ENCODE peak calls at places on chromosomes 12 and 14, in five cellular contexts. N is CD4-positive, CD25-positive, alpha-beta regulatory T cell; J is DND-41; A is upper lobe of left lung; X is aorta. U is an unnamed sample.

GRCh38 chr12:129693731-129694130 is 210.1 kb downstream of the TMEM132D start:
- ATAC-seq in N (no peak), J (no peak), A (no peak), X (no peak), U (no peak)

GRCh38 chr14:98704441-98704840 is 567.6 kb downstream of the BCL11B start:
- ATAC-seq in N (peak; percentile 62), J (peak; percentile 92), A (no peak), X (no peak), U (no peak)

GRCh38 chr12:96623155-96623554 is 133.8 kb downstream of the CFAP54 start:
- ATAC-seq in N (no peak), J (no peak), A (no peak), X (no peak), U (no peak)

GRCh38 chr12:39277416-39277815 is 165.5 kb downstream of the KIF21A start:
- ATAC-seq in N (no peak), J (no peak), A (no peak), X (no peak), U (no peak)

GRCh38 chr14:83632375-83632774 is 1897.6 kb upstream of the FLRT2 start:
- ATAC-seq in N (no peak), J (no peak), A (no peak), X (no peak), U (no peak)

GRCh38 chr14:94029671-94030203 is 3.6 kb downstream of the OTUB2 start:
- ATAC-seq in N (no peak), J (no peak), A (no peak), X (no peak), U (no peak)

GRCh38 chr14:70692210-70692609 is 50.5 kb downstream of the TTC9 start:
- ATAC-seq in N (no peak), J (no peak), A (peak; percentile 78), X (no peak), U (peak; percentile 7)

GRCh38 chr14:23566782-23567185 is 807 bp downstream of the AP1G2 start:
- ATAC-seq in N (no peak), J (no peak), A (peak; percentile 21), X (peak; percentile 45), U (no peak)

GRCh38 chr14:54362759-54363437 is 33.9 kb upstream of the CDKN3 start:
- ATAC-seq in N (no peak), J (no peak), A (no peak), X (no peak), U (no peak)

GRCh38 chr12:47276253-47277070 is 196.7 kb upstream of the AMIGO2 start:
- ATAC-seq in N (peak; percentile 98), J (peak; percentile 99), A (peak; percentile 75), X (no peak), U (peak; percentile 76)

GRCh38 chr14:71720978-71721624 is 211.1 kb upstream of the RGS6 start:
- ATAC-seq in N (no peak), J (peak; percentile 81), A (peak; percentile 75), X (peak; percentile 74), U (no peak)

GRCh38 chr12:74906224-74906623 is 303.4 kb downstream of the KCNC2 start:
- ATAC-seq in N (no peak), J (no peak), A (no peak), X (no peak), U (no peak)

GRCh38 chr12:76010732-76011458 is 20.7 kb downstream of the PHLDA1 start:
- ATAC-seq in N (no peak), J (no peak), A (no peak), X (no peak), U (no peak)

GRCh38 chr14:35944847-35945246 is 118.7 kb downstream of the BRMS1L start:
- ATAC-seq in N (no peak), J (no peak), A (no peak), X (no peak), U (no peak)

DNA sequence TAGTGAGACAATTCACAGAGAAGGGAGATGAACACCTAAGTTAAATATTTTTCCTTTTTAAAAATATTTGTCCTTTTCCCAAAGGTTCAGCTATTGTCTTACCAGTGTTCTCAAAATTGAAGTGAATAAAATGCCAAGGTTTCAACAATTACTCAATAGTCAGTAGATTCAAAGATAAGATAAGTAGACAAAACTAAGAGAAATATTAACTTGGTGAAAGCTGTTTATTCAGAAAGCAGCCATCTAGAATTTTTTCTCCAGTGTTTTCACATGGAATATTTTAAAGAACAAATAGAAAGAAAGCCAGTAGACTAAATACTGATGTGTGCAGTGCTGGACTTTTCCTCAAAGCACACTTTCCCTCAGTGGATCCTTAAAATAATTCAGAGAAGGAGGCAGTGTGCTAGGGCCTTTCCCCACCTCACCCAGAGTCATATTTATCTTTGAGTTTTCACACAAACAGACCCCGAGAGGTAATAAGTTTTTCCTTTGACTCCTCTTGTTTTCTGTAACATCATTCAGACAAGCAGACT is 144.5 kb upstream of the PLEKHG7 start:
- ATAC-seq in N (no peak), J (no peak), A (no peak), X (no peak), U (no peak)
- H3K4me3 ChIP-seq in N (peak overlapping the region; percentile 11), J (no peak overlapping the region), A (no peak overlapping the region), X (no peak overlapping the region), U (no peak overlapping the region)

GRCh38 chr12:101455685-101456084 is 19.5 kb upstream of the SPIC start:
- ATAC-seq in N (peak; percentile 68), J (peak; percentile 97), A (peak; percentile 12), X (no peak), U (no peak)
- H3K4me3 ChIP-seq in N (peak overlapping the region; percentile 27), J (no peak overlapping the region), A (no peak overlapping the region), X (no peak overlapping the region), U (no peak overlapping the region)

GRCh38 chr14:56046999-56047398 is 71.2 kb upstream of the PELI2 start:
- ATAC-seq in N (no peak), J (no peak), A (no peak), X (no peak), U (no peak)

GRCh38 chr14:56044196-56044595 is 74.0 kb upstream of the PELI2 start:
- ATAC-seq in N (no peak), J (no peak), A (no peak), X (no peak), U (no peak)

DNA sequence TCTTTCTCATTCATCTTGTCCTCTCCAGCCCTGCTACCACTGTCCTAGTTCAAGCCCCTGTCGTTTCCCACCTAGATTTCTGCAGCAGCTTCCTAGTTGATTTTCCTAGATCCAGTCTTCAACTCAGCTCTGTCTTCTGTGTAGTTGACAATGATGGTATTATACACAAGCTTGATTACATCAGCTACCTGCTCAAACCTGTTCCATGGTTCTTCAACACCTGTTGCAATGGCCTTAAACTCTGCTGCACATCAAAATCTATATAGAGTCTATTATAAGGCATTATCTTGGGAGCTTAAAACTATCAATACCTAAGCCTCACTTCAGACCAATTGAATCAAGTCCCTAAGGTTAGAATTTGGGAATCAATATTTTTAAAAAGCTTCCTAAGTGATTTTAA is 71.7 kb upstream of the PELI2 start:
- ATAC-seq in N (no peak), J (no peak), A (no peak), X (no peak), U (no peak)
- H3K4me3 ChIP-seq in N (no peak overlapping the region), J (no peak overlapping the region), A (no peak overlapping the region), X (no peak overlapping the region), U (no peak overlapping the region)

GRCh38 chr12:70408004-70408790 is 42.1 kb downstream of the KCNMB4 start:
- ATAC-seq in N (no peak), J (no peak), A (no peak), X (no peak), U (no peak)
- H3K4me3 ChIP-seq in N (no peak overlapping the region), J (no peak overlapping the region), A (no peak overlapping the region), X (no peak overlapping the region), U (no peak overlapping the region)

GRCh38 chr14:101358320-101358569 is 203.1 kb upstream of the DIO3 start:
- ATAC-seq in N (no peak), J (peak; percentile 19), A (no peak), X (no peak), U (no peak)
- H3K4me3 ChIP-seq in N (no peak overlapping the region), J (no peak overlapping the region), A (no peak overlapping the region), X (no peak overlapping the region), U (no peak overlapping the region)

GRCh38 chr14:66119805-66120204 is 366.4 kb upstream of the CCDC196 start:
- ATAC-seq in N (no peak), J (no peak), A (no peak), X (no peak), U (no peak)
- H3K4me3 ChIP-seq in N (no peak overlapping the region), J (no peak overlapping the region), A (no peak overlapping the region), X (no peak overlapping the region), U (no peak overlapping the region)

DNA sequence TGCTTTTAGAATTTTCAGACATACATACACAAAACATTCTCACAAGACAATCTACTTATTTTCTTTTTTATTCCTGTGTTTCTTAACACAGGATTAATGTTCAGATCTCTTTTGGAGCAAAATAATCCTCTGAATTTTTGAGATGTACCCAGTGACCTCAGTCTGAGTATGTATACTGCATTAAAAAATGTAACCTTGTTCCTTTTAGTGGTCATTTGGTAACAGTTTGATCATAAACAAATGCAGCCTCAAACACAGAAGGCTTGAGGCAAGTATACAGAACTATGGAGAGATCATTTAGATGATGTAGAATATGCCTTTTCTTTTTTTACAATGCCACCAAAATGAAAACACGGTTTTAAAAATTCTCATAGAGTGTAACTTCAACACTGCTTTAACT is 9.7 kb downstream of the HIF1A start:
- ATAC-seq in N (no peak), J (no peak), A (no peak), X (no peak), U (no peak)
- H3K4me3 ChIP-seq in N (peak overlapping the region; percentile 26), J (no peak overlapping the region), A (no peak overlapping the region), X (no peak overlapping the region), U (no peak overlapping the region)

GRCh38 chr12:92064420-92064819 is 81.2 kb downstream of the BTG1 start:
- ATAC-seq in N (no peak), J (no peak), A (no peak), X (no peak), U (no peak)
- H3K4me3 ChIP-seq in N (no peak overlapping the region), J (no peak overlapping the region), A (peak overlapping the region; percentile 22), X (no peak overlapping the region), U (peak overlapping the region; percentile 29)

DNA sequence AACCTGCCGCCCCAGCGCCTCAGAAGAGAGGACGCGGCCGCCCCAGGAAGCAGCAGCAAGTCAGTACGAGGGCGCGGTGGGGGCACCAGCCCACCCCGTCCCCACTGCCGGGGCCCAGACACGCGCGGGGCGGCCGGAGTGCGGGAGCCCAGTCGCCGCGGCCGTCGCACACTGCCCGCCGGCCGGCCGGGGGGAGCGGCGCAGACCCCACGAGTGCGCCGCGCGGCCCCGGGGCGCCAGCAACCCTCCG is 965 bp downstream of the HMGA2 start:
- ATAC-seq in N (no peak), J (no peak), A (peak; percentile 48), X (peak; percentile 42), U (peak; percentile 31)
- H3K4me3 ChIP-seq in N (no peak overlapping the region), J (no peak overlapping the region), A (peak overlapping the region; percentile 58), X (peak overlapping the region; percentile 65), U (peak overlapping the region; percentile 62)